ENCODE peak calls at places on chromosomes 6 and 20, in seven cellular contexts. One of them, this sample, is unnamed. For H3K27me3, H3K36me3 and H3K4me1, the result is how much of the 10 kb centered on the place peaks cover.

GRCh38 chr6:37993596-37993995 is 174.1 kb downstream of the ZFAND3 start:
- DNase-seq in CD8-positive, alpha-beta T cell: no peak
- DNase-seq in fibroblast of lung: no peak
- DNase-seq in Caco-2: no peak
- DNase-seq in iPS DF 6.9: no peak
- DNase-seq in IMR-90: no peak
- DNase-seq in GM12878: no peak
- DNase-seq in this sample: no peak

GRCh38 chr6:89985744-89986493 is 91.7 kb downstream of the GJA10 start:
- DNase-seq in CD8-positive, alpha-beta T cell: no peak
- DNase-seq in fibroblast of lung: peak
- DNase-seq in Caco-2: no peak
- DNase-seq in iPS DF 6.9: no peak
- DNase-seq in IMR-90: peak
- DNase-seq in GM12878: no peak
- DNase-seq in this sample: peak

GRCh38 chr20:51531141-51531710 is 11.3 kb downstream of the NFATC2 start:
- DNase-seq in CD8-positive, alpha-beta T cell: peak
- DNase-seq in fibroblast of lung: peak
- DNase-seq in Caco-2: no peak
- DNase-seq in iPS DF 6.9: no peak
- DNase-seq in IMR-90: peak
- DNase-seq in GM12878: no peak
- DNase-seq in this sample: no peak

GRCh38 chr20:61924211-61924857 is 141.3 kb downstream of the TAF4 start:
- DNase-seq in CD8-positive, alpha-beta T cell: no peak
- DNase-seq in fibroblast of lung: no peak
- DNase-seq in Caco-2: no peak
- DNase-seq in iPS DF 6.9: no peak
- DNase-seq in IMR-90: no peak
- DNase-seq in GM12878: no peak
- DNase-seq in this sample: no peak

GRCh38 chr6:138107078-138107751 is at the start of gene PERP:
- DNase-seq in CD8-positive, alpha-beta T cell: peak
- DNase-seq in fibroblast of lung: peak
- DNase-seq in Caco-2: peak
- DNase-seq in iPS DF 6.9: no peak
- DNase-seq in IMR-90: peak
- DNase-seq in GM12878: no peak
- DNase-seq in this sample: peak

GRCh38 chr6:32194825-32195651 is 2.6 kb upstream of the GPSM3 start:
- DNase-seq in CD8-positive, alpha-beta T cell: no peak
- DNase-seq in fibroblast of lung: peak
- DNase-seq in Caco-2: peak
- DNase-seq in iPS DF 6.9: no peak
- DNase-seq in IMR-90: peak
- DNase-seq in GM12878: no peak
- DNase-seq in this sample: no peak

GRCh38 chr6:75334266-75335040 is 49.9 kb upstream of the TMEM30A start:
- DNase-seq in CD8-positive, alpha-beta T cell: no peak
- DNase-seq in fibroblast of lung: peak
- DNase-seq in Caco-2: no peak
- DNase-seq in iPS DF 6.9: peak
- DNase-seq in IMR-90: peak
- DNase-seq in GM12878: no peak
- DNase-seq in this sample: no peak

GRCh38 chr6:21947751-21948386 is 349.0 kb downstream of the PRL start:
- DNase-seq in CD8-positive, alpha-beta T cell: no peak
- DNase-seq in fibroblast of lung: peak
- DNase-seq in Caco-2: peak
- DNase-seq in iPS DF 6.9: no peak
- DNase-seq in IMR-90: peak
- DNase-seq in GM12878: no peak
- DNase-seq in this sample: peak

GRCh38 chr20:63224272-63225081 is 8.5 kb upstream of the YTHDF1 start:
- DNase-seq in CD8-positive, alpha-beta T cell: no peak
- DNase-seq in fibroblast of lung: peak
- DNase-seq in Caco-2: no peak
- DNase-seq in iPS DF 6.9: no peak
- DNase-seq in IMR-90: peak
- DNase-seq in GM12878: no peak
- DNase-seq in this sample: peak

GRCh38 chr6:31896856-31897611 is 464 bp downstream of the EHMT2 start:
- DNase-seq in CD8-positive, alpha-beta T cell: no peak
- DNase-seq in fibroblast of lung: no peak
- DNase-seq in Caco-2: no peak
- DNase-seq in iPS DF 6.9: no peak
- DNase-seq in IMR-90: no peak
- DNase-seq in GM12878: no peak
- DNase-seq in this sample: no peak

GRCh38 chr6:3518356-3518841 is 61.5 kb upstream of the SLC22A23 start:
- DNase-seq in CD8-positive, alpha-beta T cell: no peak
- DNase-seq in fibroblast of lung: peak
- DNase-seq in Caco-2: peak
- DNase-seq in iPS DF 6.9: no peak
- DNase-seq in IMR-90: peak
- DNase-seq in GM12878: no peak
- DNase-seq in this sample: peak

GRCh38 chr20:22438926-22439325 is 145.4 kb downstream of the FOXA2 start:
- DNase-seq in CD8-positive, alpha-beta T cell: no peak
- DNase-seq in fibroblast of lung: no peak
- DNase-seq in Caco-2: no peak
- DNase-seq in iPS DF 6.9: no peak
- DNase-seq in IMR-90: no peak
- DNase-seq in GM12878: no peak
- DNase-seq in this sample: no peak

GRCh38 chr6:453152-453551 is 61.6 kb downstream of the IRF4 start:
- DNase-seq in CD8-positive, alpha-beta T cell: no peak
- DNase-seq in fibroblast of lung: no peak
- DNase-seq in Caco-2: no peak
- DNase-seq in iPS DF 6.9: no peak
- DNase-seq in IMR-90: no peak
- DNase-seq in GM12878: no peak
- DNase-seq in this sample: no peak

GRCh38 chr6:134175532-134176282 is 123.3 kb upstream of the SLC2A12 start:
- DNase-seq in CD8-positive, alpha-beta T cell: peak
- DNase-seq in fibroblast of lung: peak
- DNase-seq in Caco-2: peak
- DNase-seq in iPS DF 6.9: no peak
- DNase-seq in IMR-90: peak
- DNase-seq in GM12878: no peak
- DNase-seq in this sample: peak

GRCh38 chr20:62363920-62364851 is 2.9 kb downstream of the LAMA5 start:
- DNase-seq in CD8-positive, alpha-beta T cell: no peak
- DNase-seq in fibroblast of lung: peak
- DNase-seq in Caco-2: no peak
- DNase-seq in iPS DF 6.9: no peak
- DNase-seq in IMR-90: no peak
- DNase-seq in GM12878: no peak
- DNase-seq in this sample: no peak

GRCh38 chr6:27547157-27548075 is 74.5 kb upstream of the ZNF184 start:
- DNase-seq in CD8-positive, alpha-beta T cell: no peak
- DNase-seq in fibroblast of lung: peak
- DNase-seq in Caco-2: peak
- DNase-seq in iPS DF 6.9: no peak
- DNase-seq in IMR-90: peak
- DNase-seq in GM12878: peak
- DNase-seq in this sample: peak

GRCh38 chr6:39804666-39805065 is 12.5 kb downstream of the DAAM2 start:
- DNase-seq in CD8-positive, alpha-beta T cell: no peak
- DNase-seq in fibroblast of lung: peak
- DNase-seq in Caco-2: no peak
- DNase-seq in iPS DF 6.9: no peak
- DNase-seq in IMR-90: peak
- DNase-seq in GM12878: no peak
- DNase-seq in this sample: no peak

GRCh38 chr20:49392745-49393144 is 89.7 kb downstream of the KCNB1 start:
- DNase-seq in CD8-positive, alpha-beta T cell: no peak
- DNase-seq in fibroblast of lung: no peak
- DNase-seq in Caco-2: no peak
- DNase-seq in iPS DF 6.9: no peak
- DNase-seq in IMR-90: no peak
- DNase-seq in GM12878: no peak
- DNase-seq in this sample: no peak

GRCh38 chr20:4922186-4922585 is 79.1 kb downstream of the SLC23A2 start:
- DNase-seq in CD8-positive, alpha-beta T cell: no peak
- DNase-seq in fibroblast of lung: no peak
- DNase-seq in Caco-2: no peak
- DNase-seq in iPS DF 6.9: no peak
- DNase-seq in IMR-90: no peak
- DNase-seq in GM12878: no peak
- DNase-seq in this sample: no peak

GRCh38 chr20:32332614-32333013 is 25.5 kb upstream of the ASXL1 start:
- DNase-seq in CD8-positive, alpha-beta T cell: no peak
- DNase-seq in fibroblast of lung: peak
- DNase-seq in Caco-2: no peak
- DNase-seq in iPS DF 6.9: no peak
- DNase-seq in IMR-90: peak
- DNase-seq in GM12878: no peak
- DNase-seq in this sample: peak

GRCh38 chr6:69019832-69020231 is 384.8 kb downstream of the ADGRB3 start:
- DNase-seq in CD8-positive, alpha-beta T cell: no peak
- DNase-seq in fibroblast of lung: peak
- DNase-seq in Caco-2: no peak
- DNase-seq in iPS DF 6.9: no peak
- DNase-seq in IMR-90: peak
- DNase-seq in GM12878: no peak
- DNase-seq in this sample: no peak

DNA sequence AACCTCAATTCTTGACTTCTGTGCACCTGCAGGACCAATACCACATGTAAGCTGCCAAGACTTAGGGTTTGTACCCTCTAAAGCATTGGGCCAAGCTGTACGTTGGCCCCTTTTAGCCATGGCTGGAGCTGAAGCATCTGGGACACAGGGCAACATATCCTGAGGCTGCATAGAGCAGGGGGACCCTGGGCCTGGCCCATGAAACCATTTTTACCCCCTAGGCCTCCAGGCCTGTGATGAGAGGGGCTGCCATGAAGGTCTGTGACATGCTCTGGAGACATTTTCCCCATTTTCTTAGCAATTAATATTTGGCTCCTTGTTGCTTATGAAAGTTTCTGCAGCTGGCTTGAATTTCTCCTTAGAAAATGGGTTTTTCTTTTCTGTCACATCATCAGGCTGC is 31.0 kb downstream of the PRDM13 start:
- DNase-seq in CD8-positive, alpha-beta T cell: no peak
- DNase-seq in fibroblast of lung: no peak
- DNase-seq in Caco-2: no peak
- DNase-seq in iPS DF 6.9: no peak
- DNase-seq in IMR-90: no peak
- DNase-seq in GM12878: no peak
- DNase-seq in this sample: no peak
- H3K27me3 ChIP-seq in CD8-positive, alpha-beta T cell: under half
- H3K27me3 ChIP-seq in fibroblast of lung: under half
- H3K27me3 ChIP-seq in Caco-2: under half
- H3K27me3 ChIP-seq in iPS DF 6.9: under half
- H3K27me3 ChIP-seq in IMR-90: under half
- H3K27me3 ChIP-seq in GM12878: under half
- H3K27me3 ChIP-seq in this sample: under half

GRCh38 chr6:101853226-101853625 is 459.7 kb downstream of the GRIK2 start:
- DNase-seq in CD8-positive, alpha-beta T cell: no peak
- DNase-seq in fibroblast of lung: no peak
- DNase-seq in Caco-2: no peak
- DNase-seq in iPS DF 6.9: no peak
- DNase-seq in IMR-90: peak
- DNase-seq in GM12878: no peak
- DNase-seq in this sample: no peak
- H3K36me3 ChIP-seq in CD8-positive, alpha-beta T cell: under half
- H3K36me3 ChIP-seq in fibroblast of lung: under half
- H3K36me3 ChIP-seq in Caco-2: under half
- H3K36me3 ChIP-seq in iPS DF 6.9: under half
- H3K36me3 ChIP-seq in IMR-90: under half
- H3K36me3 ChIP-seq in GM12878: under half
- H3K36me3 ChIP-seq in this sample: under half

DNA sequence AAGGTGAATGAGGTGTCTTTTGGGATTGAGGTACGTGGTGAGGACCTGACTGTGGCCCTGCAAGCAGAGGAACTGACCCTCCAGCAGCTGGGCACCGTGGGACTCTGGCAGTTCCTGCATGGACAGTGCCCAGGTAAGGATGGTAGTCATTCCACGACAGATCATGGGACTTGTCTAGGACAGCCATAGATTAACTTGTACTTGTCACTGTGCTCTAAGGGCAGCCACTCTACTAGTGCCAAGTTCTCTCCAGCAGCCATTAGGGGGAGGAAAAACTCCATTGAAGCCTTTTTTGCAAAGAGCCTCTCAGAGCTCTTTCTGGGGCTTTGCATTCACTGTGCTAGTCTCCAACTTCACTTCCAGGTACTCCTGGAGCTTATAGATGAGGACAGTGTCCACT is 20.4 kb downstream of the TAF11 start:
- DNase-seq in CD8-positive, alpha-beta T cell: no peak
- DNase-seq in fibroblast of lung: no peak
- DNase-seq in Caco-2: no peak
- DNase-seq in iPS DF 6.9: no peak
- DNase-seq in IMR-90: no peak
- DNase-seq in GM12878: no peak
- DNase-seq in this sample: no peak
- H3K4me1 ChIP-seq in CD8-positive, alpha-beta T cell: under half
- H3K4me1 ChIP-seq in fibroblast of lung: under half
- H3K4me1 ChIP-seq in Caco-2: under half
- H3K4me1 ChIP-seq in iPS DF 6.9: under half
- H3K4me1 ChIP-seq in IMR-90: under half
- H3K4me1 ChIP-seq in GM12878: under half
- H3K4me1 ChIP-seq in this sample: under half

GRCh38 chr20:24100370-24101011 is 111.9 kb upstream of the GGTLC1 start:
- DNase-seq in CD8-positive, alpha-beta T cell: peak
- DNase-seq in fibroblast of lung: peak
- DNase-seq in Caco-2: peak
- DNase-seq in iPS DF 6.9: no peak
- DNase-seq in IMR-90: peak
- DNase-seq in GM12878: no peak
- DNase-seq in this sample: peak
- H3K27me3 ChIP-seq in CD8-positive, alpha-beta T cell: under half
- H3K27me3 ChIP-seq in fibroblast of lung: under half
- H3K27me3 ChIP-seq in Caco-2: under half
- H3K27me3 ChIP-seq in iPS DF 6.9: under half
- H3K27me3 ChIP-seq in IMR-90: under half
- H3K27me3 ChIP-seq in GM12878: under half
- H3K27me3 ChIP-seq in this sample: under half

DNA sequence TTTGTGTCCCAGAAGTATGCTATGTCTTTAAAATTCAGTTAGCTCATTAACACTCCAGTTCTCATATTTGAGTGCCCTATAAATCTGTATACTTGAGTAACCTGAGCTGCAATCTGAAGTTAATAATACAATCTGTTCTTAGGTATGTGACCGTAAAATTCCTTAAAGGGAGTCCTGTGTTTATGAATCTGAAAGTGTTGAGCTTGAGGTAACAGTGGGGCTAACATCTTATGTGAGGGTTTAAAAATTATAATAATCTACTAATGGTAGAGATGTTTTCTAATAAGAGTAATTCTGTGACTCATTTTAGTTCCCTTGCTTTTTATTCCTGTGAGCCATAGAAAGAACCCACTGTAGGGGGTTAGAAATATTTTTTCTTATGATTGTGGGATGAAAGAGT is 121.1 kb downstream of the BCKDHB start:
- DNase-seq in CD8-positive, alpha-beta T cell: no peak
- DNase-seq in fibroblast of lung: peak
- DNase-seq in Caco-2: no peak
- DNase-seq in iPS DF 6.9: no peak
- DNase-seq in IMR-90: no peak
- DNase-seq in GM12878: no peak
- DNase-seq in this sample: no peak
- H3K36me3 ChIP-seq in CD8-positive, alpha-beta T cell: under half
- H3K36me3 ChIP-seq in fibroblast of lung: under half
- H3K36me3 ChIP-seq in Caco-2: under half
- H3K36me3 ChIP-seq in iPS DF 6.9: under half
- H3K36me3 ChIP-seq in IMR-90: under half
- H3K36me3 ChIP-seq in GM12878: under half
- H3K36me3 ChIP-seq in this sample: under half

GRCh38 chr6:125764105-125764671 is 14.8 kb downstream of the HEY2 start:
- DNase-seq in CD8-positive, alpha-beta T cell: no peak
- DNase-seq in fibroblast of lung: no peak
- DNase-seq in Caco-2: no peak
- DNase-seq in iPS DF 6.9: no peak
- DNase-seq in IMR-90: no peak
- DNase-seq in GM12878: no peak
- DNase-seq in this sample: no peak
- H3K4me1 ChIP-seq in CD8-positive, alpha-beta T cell: under half
- H3K4me1 ChIP-seq in fibroblast of lung: under half
- H3K4me1 ChIP-seq in Caco-2: under half
- H3K4me1 ChIP-seq in iPS DF 6.9: under half
- H3K4me1 ChIP-seq in IMR-90: under half
- H3K4me1 ChIP-seq in GM12878: under half
- H3K4me1 ChIP-seq in this sample: under half